ENCODE peak calls at places on chromosome 1, in six cellular contexts. One of them, this sample, is unnamed.
A peak's percentile ranks its signal among the peaks of the same experiment; 100 is the strongest.

GRCh38 chr1:997728-998050 is 2.2 kb downstream of the HES4 start:
- DNase-seq in AG09319: no peak
- DNase-seq in activated gamma-delta T cell treated with anti-CD3 and anti-CD28 coated beads, Interleukin-2, amount 50 U/mL, for 16 hours: no peak
- DNase-seq in cerebellar cortex: no peak
- DNase-seq in NCI-H2081: no peak
- DNase-seq in glutamatergic neuron: no peak
- DNase-seq in this sample: no peak

GRCh38 chr1:7784492-7785071 is 491 bp downstream of the PER3 start:
- DNase-seq in activated gamma-delta T cell treated with anti-CD3 and anti-CD28 coated beads, Interleukin-2, amount 50 U/mL, for 16 hours: no peak
- DNase-seq in AG09319: no peak
- DNase-seq in NCI-H2081: no peak
- DNase-seq in glutamatergic neuron: peak; percentile 26
- DNase-seq in cerebellar cortex: peak; percentile 50
- DNase-seq in this sample: peak; percentile 71

GRCh38 chr1:31364561-31365255 is 8.2 kb downstream of the FABP3 start:
- DNase-seq in AG09319: no peak
- DNase-seq in cerebellar cortex: no peak
- DNase-seq in activated gamma-delta T cell treated with anti-CD3 and anti-CD28 coated beads, Interleukin-2, amount 50 U/mL, for 16 hours: no peak
- DNase-seq in NCI-H2081: no peak
- DNase-seq in glutamatergic neuron: no peak
- DNase-seq in this sample: peak; percentile 52

GRCh38 chr1:158691907-158692306 is 5.4 kb upstream of the SPTA1 start:
- DNase-seq in cerebellar cortex: no peak
- DNase-seq in NCI-H2081: no peak
- DNase-seq in AG09319: no peak
- DNase-seq in glutamatergic neuron: no peak
- DNase-seq in activated gamma-delta T cell treated with anti-CD3 and anti-CD28 coated beads, Interleukin-2, amount 50 U/mL, for 16 hours: no peak
- DNase-seq in this sample: no peak

GRCh38 chr1:12528021-12528852 is 89.8 kb downstream of the DHRS3 start:
- DNase-seq in AG09319: peak; percentile 76
- DNase-seq in activated gamma-delta T cell treated with anti-CD3 and anti-CD28 coated beads, Interleukin-2, amount 50 U/mL, for 16 hours: no peak
- DNase-seq in glutamatergic neuron: no peak
- DNase-seq in NCI-H2081: peak; percentile 13
- DNase-seq in cerebellar cortex: no peak
- DNase-seq in this sample: no peak

GRCh38 chr1:45647248-45648021 is 23.6 kb upstream of the CCDC17 start:
- DNase-seq in cerebellar cortex: no peak
- DNase-seq in NCI-H2081: no peak
- DNase-seq in activated gamma-delta T cell treated with anti-CD3 and anti-CD28 coated beads, Interleukin-2, amount 50 U/mL, for 16 hours: no peak
- DNase-seq in AG09319: no peak
- DNase-seq in glutamatergic neuron: no peak
- DNase-seq in this sample: no peak

GRCh38 chr1:62241357-62242131 is 46.9 kb downstream of the L1TD1 start:
- DNase-seq in glutamatergic neuron: peak; percentile 24
- DNase-seq in AG09319: no peak
- DNase-seq in cerebellar cortex: no peak
- DNase-seq in activated gamma-delta T cell treated with anti-CD3 and anti-CD28 coated beads, Interleukin-2, amount 50 U/mL, for 16 hours: no peak
- DNase-seq in NCI-H2081: no peak
- DNase-seq in this sample: no peak

GRCh38 chr1:242055921-242056320 is 57.0 kb upstream of the MAP1LC3C start:
- DNase-seq in NCI-H2081: no peak
- DNase-seq in glutamatergic neuron: no peak
- DNase-seq in cerebellar cortex: no peak
- DNase-seq in activated gamma-delta T cell treated with anti-CD3 and anti-CD28 coated beads, Interleukin-2, amount 50 U/mL, for 16 hours: no peak
- DNase-seq in AG09319: no peak
- DNase-seq in this sample: no peak

GRCh38 chr1:39852876-39853275 is 30.4 kb downstream of the TRIT1 start:
- DNase-seq in cerebellar cortex: peak; percentile 20
- DNase-seq in NCI-H2081: no peak
- DNase-seq in glutamatergic neuron: no peak
- DNase-seq in activated gamma-delta T cell treated with anti-CD3 and anti-CD28 coated beads, Interleukin-2, amount 50 U/mL, for 16 hours: no peak
- DNase-seq in AG09319: no peak
- DNase-seq in this sample: no peak

GRCh38 chr1:197519741-197520334 is 251.8 kb downstream of the CRB1 start:
- DNase-seq in NCI-H2081: peak; percentile 12
- DNase-seq in glutamatergic neuron: no peak
- DNase-seq in activated gamma-delta T cell treated with anti-CD3 and anti-CD28 coated beads, Interleukin-2, amount 50 U/mL, for 16 hours: no peak
- DNase-seq in cerebellar cortex: peak; percentile 8
- DNase-seq in AG09319: no peak
- DNase-seq in this sample: no peak

GRCh38 chr1:34780528-34780927 is 486 bp upstream of the GJB3 start:
- DNase-seq in cerebellar cortex: no peak
- DNase-seq in activated gamma-delta T cell treated with anti-CD3 and anti-CD28 coated beads, Interleukin-2, amount 50 U/mL, for 16 hours: no peak
- DNase-seq in NCI-H2081: no peak
- DNase-seq in glutamatergic neuron: no peak
- DNase-seq in AG09319: no peak
- DNase-seq in this sample: no peak

GRCh38 chr1:64878931-64879710 is 87.2 kb downstream of the JAK1 start:
- DNase-seq in activated gamma-delta T cell treated with anti-CD3 and anti-CD28 coated beads, Interleukin-2, amount 50 U/mL, for 16 hours: no peak
- DNase-seq in glutamatergic neuron: no peak
- DNase-seq in AG09319: no peak
- DNase-seq in cerebellar cortex: no peak
- DNase-seq in NCI-H2081: no peak
- DNase-seq in this sample: no peak

GRCh38 chr1:11740258-11741192 is 4.6 kb downstream of the AGTRAP start:
- DNase-seq in NCI-H2081: no peak
- DNase-seq in AG09319: no peak
- DNase-seq in cerebellar cortex: no peak
- DNase-seq in glutamatergic neuron: no peak
- DNase-seq in activated gamma-delta T cell treated with anti-CD3 and anti-CD28 coated beads, Interleukin-2, amount 50 U/mL, for 16 hours: peak; percentile 22
- DNase-seq in this sample: no peak

GRCh38 chr1:31790140-31790539 is 25.7 kb downstream of the SPOCD1 start:
- DNase-seq in activated gamma-delta T cell treated with anti-CD3 and anti-CD28 coated beads, Interleukin-2, amount 50 U/mL, for 16 hours: no peak
- DNase-seq in glutamatergic neuron: peak; percentile 5
- DNase-seq in NCI-H2081: no peak
- DNase-seq in cerebellar cortex: no peak
- DNase-seq in AG09319: no peak
- DNase-seq in this sample: no peak

GRCh38 chr1:93666613-93667384 is 14.8 kb downstream of the BCAR3 start:
- DNase-seq in glutamatergic neuron: no peak
- DNase-seq in AG09319: no peak
- DNase-seq in NCI-H2081: no peak
- DNase-seq in activated gamma-delta T cell treated with anti-CD3 and anti-CD28 coated beads, Interleukin-2, amount 50 U/mL, for 16 hours: no peak
- DNase-seq in cerebellar cortex: no peak
- DNase-seq in this sample: no peak

GRCh38 chr1:24724345-24725208 is 20.7 kb upstream of the CLIC4 start:
- DNase-seq in activated gamma-delta T cell treated with anti-CD3 and anti-CD28 coated beads, Interleukin-2, amount 50 U/mL, for 16 hours: no peak
- DNase-seq in AG09319: no peak
- DNase-seq in NCI-H2081: peak; percentile 32
- DNase-seq in cerebellar cortex: peak; percentile 69
- DNase-seq in glutamatergic neuron: no peak
- DNase-seq in this sample: peak; percentile 14

GRCh38 chr1:40955266-40955665 is 24.2 kb upstream of the CTPS1 start:
- DNase-seq in AG09319: no peak
- DNase-seq in glutamatergic neuron: no peak
- DNase-seq in cerebellar cortex: no peak
- DNase-seq in NCI-H2081: no peak
- DNase-seq in activated gamma-delta T cell treated with anti-CD3 and anti-CD28 coated beads, Interleukin-2, amount 50 U/mL, for 16 hours: no peak
- DNase-seq in this sample: no peak

GRCh38 chr1:218397752-218398339 is 52.7 kb downstream of the TGFB2 start:
- DNase-seq in cerebellar cortex: no peak
- DNase-seq in NCI-H2081: no peak
- DNase-seq in glutamatergic neuron: no peak
- DNase-seq in AG09319: no peak
- DNase-seq in activated gamma-delta T cell treated with anti-CD3 and anti-CD28 coated beads, Interleukin-2, amount 50 U/mL, for 16 hours: no peak
- DNase-seq in this sample: no peak

GRCh38 chr1:230747139-230747730 is at the start of gene CAPN9:
- DNase-seq in glutamatergic neuron: no peak
- DNase-seq in activated gamma-delta T cell treated with anti-CD3 and anti-CD28 coated beads, Interleukin-2, amount 50 U/mL, for 16 hours: no peak
- DNase-seq in AG09319: no peak
- DNase-seq in cerebellar cortex: no peak
- DNase-seq in NCI-H2081: no peak
- DNase-seq in this sample: no peak

GRCh38 chr1:155893389-155894142 is 17.6 kb downstream of the RIT1 start:
- DNase-seq in NCI-H2081: no peak
- DNase-seq in cerebellar cortex: no peak
- DNase-seq in activated gamma-delta T cell treated with anti-CD3 and anti-CD28 coated beads, Interleukin-2, amount 50 U/mL, for 16 hours: no peak
- DNase-seq in glutamatergic neuron: no peak
- DNase-seq in AG09319: no peak
- DNase-seq in this sample: no peak

This sample was measured in retina.